ENCODE peak calls at places on chromosome 1, in nine cellular contexts. One of them, this sample, is unnamed. For H3K27me3, the result is how much of the 10 kb centered on the place peaks cover.

GRCh38 chr1:15347182-15347581 is 62.5 kb upstream of the EFHD2 start:
- DNase-seq in body of pancreas: no peak
- DNase-seq in adrenal gland: no peak
- DNase-seq in IMR-90: no peak
- DNase-seq in testis: no peak
- DNase-seq in transverse colon: no peak
- DNase-seq in spleen: no peak
- DNase-seq in tibial nerve: no peak
- DNase-seq in esophagus muscularis mucosa: no peak
- DNase-seq in this sample: no peak

GRCh38 chr1:41726899-41727748 is 191.6 kb downstream of the HIVEP3 start:
- DNase-seq in body of pancreas: peak
- DNase-seq in adrenal gland: peak
- DNase-seq in IMR-90: no peak
- DNase-seq in testis: peak
- DNase-seq in transverse colon: peak
- DNase-seq in spleen: peak
- DNase-seq in tibial nerve: peak
- DNase-seq in esophagus muscularis mucosa: no peak
- DNase-seq in this sample: no peak

GRCh38 chr1:234593109-234593508 is 16.9 kb downstream of the IRF2BP2 start:
- DNase-seq in body of pancreas: no peak
- DNase-seq in adrenal gland: no peak
- DNase-seq in IMR-90: no peak
- DNase-seq in testis: no peak
- DNase-seq in transverse colon: no peak
- DNase-seq in spleen: no peak
- DNase-seq in tibial nerve: no peak
- DNase-seq in esophagus muscularis mucosa: peak
- DNase-seq in this sample: no peak

GRCh38 chr1:153697191-153697872 is 18.8 kb downstream of the NPR1 start:
- DNase-seq in body of pancreas: peak
- DNase-seq in adrenal gland: peak
- DNase-seq in IMR-90: no peak
- DNase-seq in testis: peak
- DNase-seq in transverse colon: no peak
- DNase-seq in spleen: no peak
- DNase-seq in tibial nerve: no peak
- DNase-seq in esophagus muscularis mucosa: no peak
- DNase-seq in this sample: peak

GRCh38 chr1:93701619-93702018 is 20.0 kb upstream of the BCAR3 start:
- DNase-seq in body of pancreas: peak
- DNase-seq in adrenal gland: no peak
- DNase-seq in IMR-90: peak
- DNase-seq in testis: no peak
- DNase-seq in transverse colon: no peak
- DNase-seq in spleen: no peak
- DNase-seq in tibial nerve: no peak
- DNase-seq in esophagus muscularis mucosa: no peak
- DNase-seq in this sample: no peak

GRCh38 chr1:215957692-215958091 is 390.6 kb downstream of the KCTD3 start:
- DNase-seq in body of pancreas: no peak
- DNase-seq in adrenal gland: no peak
- DNase-seq in IMR-90: peak
- DNase-seq in testis: no peak
- DNase-seq in transverse colon: no peak
- DNase-seq in spleen: no peak
- DNase-seq in tibial nerve: no peak
- DNase-seq in esophagus muscularis mucosa: no peak
- DNase-seq in this sample: no peak

GRCh38 chr1:38580591-38580990 is 279.0 kb downstream of the RRAGC start:
- DNase-seq in body of pancreas: no peak
- DNase-seq in adrenal gland: no peak
- DNase-seq in IMR-90: no peak
- DNase-seq in testis: no peak
- DNase-seq in transverse colon: no peak
- DNase-seq in spleen: no peak
- DNase-seq in tibial nerve: no peak
- DNase-seq in esophagus muscularis mucosa: no peak
- DNase-seq in this sample: no peak

GRCh38 chr1:96973605-96974004 is 252.0 kb downstream of the PTBP2 start:
- DNase-seq in body of pancreas: peak
- DNase-seq in adrenal gland: no peak
- DNase-seq in IMR-90: peak
- DNase-seq in testis: no peak
- DNase-seq in transverse colon: no peak
- DNase-seq in spleen: no peak
- DNase-seq in tibial nerve: no peak
- DNase-seq in esophagus muscularis mucosa: no peak
- DNase-seq in this sample: no peak

GRCh38 chr1:200526709-200527612 is 93.6 kb downstream of the KIF14 start:
- DNase-seq in body of pancreas: no peak
- DNase-seq in adrenal gland: no peak
- DNase-seq in IMR-90: peak
- DNase-seq in testis: no peak
- DNase-seq in transverse colon: no peak
- DNase-seq in spleen: no peak
- DNase-seq in tibial nerve: no peak
- DNase-seq in esophagus muscularis mucosa: no peak
- DNase-seq in this sample: no peak

GRCh38 chr1:114340906-114341698 is 169.9 kb downstream of the TRIM33 start:
- DNase-seq in body of pancreas: no peak
- DNase-seq in adrenal gland: no peak
- DNase-seq in IMR-90: no peak
- DNase-seq in testis: no peak
- DNase-seq in transverse colon: no peak
- DNase-seq in spleen: no peak
- DNase-seq in tibial nerve: no peak
- DNase-seq in esophagus muscularis mucosa: peak
- DNase-seq in this sample: no peak

GRCh38 chr1:149884433-149885363 is 14.7 kb upstream of the BOLA1 start:
- DNase-seq in body of pancreas: peak
- DNase-seq in adrenal gland: no peak
- DNase-seq in IMR-90: peak
- DNase-seq in testis: no peak
- DNase-seq in transverse colon: no peak
- DNase-seq in spleen: peak
- DNase-seq in tibial nerve: no peak
- DNase-seq in esophagus muscularis mucosa: no peak
- DNase-seq in this sample: no peak

GRCh38 chr1:204426035-204426436 is 14.4 kb upstream of the PPP1R15B start:
- DNase-seq in body of pancreas: no peak
- DNase-seq in adrenal gland: peak
- DNase-seq in IMR-90: peak
- DNase-seq in testis: no peak
- DNase-seq in transverse colon: no peak
- DNase-seq in spleen: no peak
- DNase-seq in tibial nerve: no peak
- DNase-seq in esophagus muscularis mucosa: no peak
- DNase-seq in this sample: no peak

GRCh38 chr1:165456114-165456513 is 11.2 kb upstream of the RXRG start:
- DNase-seq in body of pancreas: no peak
- DNase-seq in adrenal gland: no peak
- DNase-seq in IMR-90: no peak
- DNase-seq in testis: no peak
- DNase-seq in transverse colon: no peak
- DNase-seq in spleen: no peak
- DNase-seq in tibial nerve: no peak
- DNase-seq in esophagus muscularis mucosa: no peak
- DNase-seq in this sample: no peak

GRCh38 chr1:205631727-205632373 is at the start of gene ELK4:
- DNase-seq in body of pancreas: peak
- DNase-seq in adrenal gland: peak
- DNase-seq in IMR-90: peak
- DNase-seq in testis: peak
- DNase-seq in transverse colon: peak
- DNase-seq in spleen: peak
- DNase-seq in tibial nerve: peak
- DNase-seq in esophagus muscularis mucosa: peak
- DNase-seq in this sample: peak

GRCh38 chr1:205630651-205631009 is 1.2 kb downstream of the ELK4 start:
- DNase-seq in body of pancreas: no peak
- DNase-seq in adrenal gland: no peak
- DNase-seq in IMR-90: no peak
- DNase-seq in testis: no peak
- DNase-seq in transverse colon: no peak
- DNase-seq in spleen: no peak
- DNase-seq in tibial nerve: no peak
- DNase-seq in esophagus muscularis mucosa: no peak
- DNase-seq in this sample: no peak

GRCh38 chr1:205630241-205630640 is 1.6 kb downstream of the ELK4 start:
- DNase-seq in body of pancreas: no peak
- DNase-seq in adrenal gland: no peak
- DNase-seq in IMR-90: peak
- DNase-seq in testis: no peak
- DNase-seq in transverse colon: no peak
- DNase-seq in spleen: no peak
- DNase-seq in tibial nerve: no peak
- DNase-seq in esophagus muscularis mucosa: no peak
- DNase-seq in this sample: no peak

GRCh38 chr1:205632374-205633169 is 761 bp upstream of the ELK4 start:
- DNase-seq in body of pancreas: no peak
- DNase-seq in adrenal gland: no peak
- DNase-seq in IMR-90: no peak
- DNase-seq in testis: no peak
- DNase-seq in transverse colon: no peak
- DNase-seq in spleen: no peak
- DNase-seq in tibial nerve: no peak
- DNase-seq in esophagus muscularis mucosa: no peak
- DNase-seq in this sample: no peak

DNA sequence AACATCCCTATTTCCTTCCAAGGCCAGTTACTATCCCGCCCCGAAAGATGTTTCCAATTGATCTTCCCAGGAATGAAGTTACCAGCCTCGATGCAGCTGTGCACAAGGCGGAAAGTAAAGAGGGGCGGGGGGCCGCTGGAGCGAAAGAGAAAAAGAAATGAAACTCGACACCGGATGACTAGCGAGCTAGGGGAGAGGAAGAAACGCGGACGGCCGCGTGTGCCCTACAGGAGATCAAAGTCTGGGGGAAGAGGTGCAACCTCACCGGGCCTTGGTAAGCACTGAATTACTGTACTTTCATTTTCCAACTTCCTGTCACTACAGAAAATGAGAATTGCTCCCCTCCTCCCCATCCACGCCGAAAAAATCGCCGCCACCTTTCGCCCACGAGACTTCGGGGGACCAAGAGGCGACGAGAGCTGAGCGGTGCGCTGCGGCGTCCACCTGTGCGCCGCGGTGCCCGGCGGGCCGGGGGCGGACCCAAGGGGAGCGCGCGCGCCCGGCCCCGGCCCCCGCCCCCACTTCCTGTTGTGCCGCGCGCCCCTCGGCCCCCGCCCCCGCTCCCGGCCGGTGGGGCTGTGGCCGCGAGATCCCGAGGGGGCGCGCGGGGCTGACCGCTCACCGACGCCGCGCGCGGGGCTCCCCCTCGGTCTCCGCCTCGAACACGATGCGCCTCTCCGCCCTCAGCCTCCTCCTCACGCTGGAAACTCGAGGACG is 643 bp downstream of the ELK4 start:
- DNase-seq in body of pancreas: peak
- DNase-seq in adrenal gland: peak
- DNase-seq in IMR-90: peak
- DNase-seq in testis: peak
- DNase-seq in transverse colon: peak
- DNase-seq in spleen: peak
- DNase-seq in tibial nerve: peak
- DNase-seq in esophagus muscularis mucosa: peak
- DNase-seq in this sample: peak
- TF ChIP-seq POLR2A in body of pancreas: peak
- TF ChIP-seq POLR2A in adrenal gland: peak
- TF ChIP-seq POLR2A in IMR-90: peak
- TF ChIP-seq POLR2A in testis: no peak
- TF ChIP-seq POLR2A in transverse colon: peak
- TF ChIP-seq POLR2A in spleen: no peak
- TF ChIP-seq POLR2A in tibial nerve: no peak
- TF ChIP-seq POLR2A in esophagus muscularis mucosa: no peak
- TF ChIP-seq POLR2A in this sample: no peak

GRCh38 chr1:26790551-26790953 is 2.8 kb downstream of the PIGV start:
- DNase-seq in body of pancreas: no peak
- DNase-seq in adrenal gland: no peak
- DNase-seq in IMR-90: no peak
- DNase-seq in testis: no peak
- DNase-seq in transverse colon: no peak
- DNase-seq in spleen: no peak
- DNase-seq in tibial nerve: no peak
- DNase-seq in esophagus muscularis mucosa: no peak
- DNase-seq in this sample: no peak
- H3K4me3 ChIP-seq in body of pancreas: no peak
- H3K4me3 ChIP-seq in adrenal gland: no peak
- H3K4me3 ChIP-seq in IMR-90: no peak
- H3K4me3 ChIP-seq in testis: no peak
- H3K4me3 ChIP-seq in transverse colon: no peak
- H3K4me3 ChIP-seq in spleen: no peak
- H3K4me3 ChIP-seq in tibial nerve: no peak
- H3K4me3 ChIP-seq in esophagus muscularis mucosa: no peak
- H3K4me3 ChIP-seq in this sample: no peak

GRCh38 chr1:156421062-156421938 is 52.3 kb downstream of the RHBG start:
- DNase-seq in body of pancreas: peak
- DNase-seq in adrenal gland: peak
- DNase-seq in IMR-90: peak
- DNase-seq in testis: peak
- DNase-seq in transverse colon: peak
- DNase-seq in spleen: peak
- DNase-seq in tibial nerve: peak
- DNase-seq in esophagus muscularis mucosa: no peak
- DNase-seq in this sample: peak
- H3K27me3 ChIP-seq in body of pancreas: under half
- H3K27me3 ChIP-seq in adrenal gland: half or more
- H3K27me3 ChIP-seq in IMR-90: half or more
- H3K27me3 ChIP-seq in testis: under half
- H3K27me3 ChIP-seq in transverse colon: half or more
- H3K27me3 ChIP-seq in spleen: under half
- H3K27me3 ChIP-seq in tibial nerve: under half
- H3K27me3 ChIP-seq in esophagus muscularis mucosa: under half
- H3K27me3 ChIP-seq in this sample: under half

GRCh38 chr1:109906160-109906838 is 4.3 kb upstream of the CSF1 start:
- DNase-seq in body of pancreas: no peak
- DNase-seq in adrenal gland: no peak
- DNase-seq in IMR-90: no peak
- DNase-seq in testis: no peak
- DNase-seq in transverse colon: no peak
- DNase-seq in spleen: no peak
- DNase-seq in tibial nerve: no peak
- DNase-seq in esophagus muscularis mucosa: no peak
- DNase-seq in this sample: no peak
- TF ChIP-seq POLR2A in body of pancreas: no peak
- TF ChIP-seq POLR2A in adrenal gland: no peak
- TF ChIP-seq POLR2A in IMR-90: no peak
- TF ChIP-seq POLR2A in testis: no peak
- TF ChIP-seq POLR2A in transverse colon: no peak
- TF ChIP-seq POLR2A in spleen: no peak
- TF ChIP-seq POLR2A in tibial nerve: no peak
- TF ChIP-seq POLR2A in esophagus muscularis mucosa: no peak
- TF ChIP-seq POLR2A in this sample: no peak

DNA sequence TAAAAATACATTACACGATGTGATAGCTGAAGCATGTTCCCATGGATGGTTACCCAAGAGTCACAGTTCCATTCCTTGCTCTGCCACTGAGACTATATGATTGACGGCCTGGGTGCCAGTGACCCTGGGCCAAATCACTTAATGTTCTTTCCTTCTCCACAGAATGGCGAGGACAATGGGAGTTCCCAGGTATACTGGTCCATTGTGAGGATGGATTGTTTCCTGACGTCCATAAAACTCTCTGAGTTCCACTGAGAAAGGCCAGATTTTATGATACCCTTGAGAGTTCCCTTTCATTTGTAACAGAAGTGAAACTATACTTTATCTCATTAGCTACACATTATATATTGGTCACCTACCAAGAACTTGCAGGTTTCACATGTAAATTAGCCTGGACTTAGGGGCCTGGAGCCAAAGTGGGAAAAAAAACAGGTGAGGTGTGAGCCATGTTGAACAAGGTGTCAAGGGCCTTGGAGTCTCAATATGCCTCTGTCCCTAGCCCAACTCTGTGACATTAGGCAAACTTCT is 502.2 kb upstream of the DAB1 start:
- DNase-seq in body of pancreas: no peak
- DNase-seq in adrenal gland: no peak
- DNase-seq in IMR-90: no peak
- DNase-seq in testis: no peak
- DNase-seq in transverse colon: peak
- DNase-seq in spleen: no peak
- DNase-seq in tibial nerve: no peak
- DNase-seq in esophagus muscularis mucosa: peak
- DNase-seq in this sample: no peak
- H3K4me3 ChIP-seq in body of pancreas: no peak
- H3K4me3 ChIP-seq in adrenal gland: no peak
- H3K4me3 ChIP-seq in IMR-90: no peak
- H3K4me3 ChIP-seq in testis: no peak
- H3K4me3 ChIP-seq in transverse colon: no peak
- H3K4me3 ChIP-seq in spleen: no peak
- H3K4me3 ChIP-seq in tibial nerve: no peak
- H3K4me3 ChIP-seq in esophagus muscularis mucosa: no peak
- H3K4me3 ChIP-seq in this sample: no peak

This sample was measured in ovary.